ENCODE peak calls at places on chromosomes 11 and 22, in eight cellular contexts. P, B, C, A, E, Y, L and J are unnamed samples.

GRCh38 chr11:75350743-75351540 is 519 bp downstream of the ARRB1 start:
- DNase-seq in E (peak; percentile 63), A (peak; percentile 50), B (peak; percentile 66), C (peak; percentile 44), Y (no peak), L (no peak), P (no peak), J (peak; percentile 62)

GRCh38 chr11:119438599-119438998 is 15.6 kb upstream of the THY1 start:
- DNase-seq in L (no peak), A (no peak), P (no peak), B (no peak), Y (no peak), E (no peak), C (no peak), J (no peak)

GRCh38 chr11:110762596-110762995 is 50.4 kb upstream of the ARHGAP20 start:
- DNase-seq in P (peak; percentile 45), E (no peak), C (no peak), A (no peak), L (no peak), B (no peak), Y (no peak), J (peak; percentile 34)

GRCh38 chr11:58490827-58491226 is 17.1 kb downstream of the OR5B21 start:
- DNase-seq in L (no peak), C (no peak), E (no peak), P (no peak), B (no peak), A (no peak), Y (no peak), J (no peak)

GRCh38 chr22:24830205-24830979 is 24.4 kb downstream of the SGSM1 start:
- DNase-seq in L (no peak), E (no peak), B (no peak), Y (no peak), A (no peak), C (no peak), P (no peak), J (no peak)

GRCh38 chr11:130574740-130575139 is 126.3 kb downstream of the ADAMTS15 start:
- DNase-seq in A (no peak), P (no peak), C (no peak), E (no peak), Y (no peak), B (no peak), L (no peak), J (no peak)

GRCh38 chr22:22176929-22177616 is 67.5 kb upstream of the VPREB1 start:
- DNase-seq in L (no peak), B (no peak), P (no peak), E (no peak), C (no peak), A (no peak), Y (no peak), J (no peak)

GRCh38 chr11:2139691-2140337 is 625 bp upstream of the IGF2 start:
- DNase-seq in E (no peak), L (no peak), B (no peak), P (no peak), C (no peak), A (no peak), Y (no peak), J (no peak)

GRCh38 chr11:57480409-57481137 is 20.2 kb downstream of the RTN4RL2 start:
- DNase-seq in L (peak; percentile 6), Y (peak; percentile 62), A (no peak), P (peak; percentile 56), B (peak; percentile 88), C (peak; percentile 68), E (peak; percentile 84), J (peak; percentile 87)

GRCh38 chr11:56491270-56491669 is at the start of gene OR5M8:
- DNase-seq in E (no peak), A (no peak), Y (no peak), B (no peak), C (no peak), L (no peak), P (no peak), J (no peak)

GRCh38 chr22:37518509-37519267 is 527 bp downstream of the CARD10 start:
- DNase-seq in B (no peak), P (no peak), L (no peak), A (no peak), Y (no peak), C (no peak), E (peak; percentile 48), J (no peak)

GRCh38 chr11:46693597-46694012 is 6.8 kb downstream of the ARHGAP1 start:
- DNase-seq in A (no peak), Y (no peak), P (peak; percentile 67), L (no peak), C (no peak), E (no peak), B (no peak), J (no peak)

GRCh38 chr11:3382613-3383275 is 3.8 kb upstream of the ZNF195 start:
- DNase-seq in E (no peak), L (no peak), P (no peak), Y (no peak), C (no peak), A (no peak), B (no peak), J (no peak)

GRCh38 chr22:40553014-40553579 is 83.4 kb downstream of the MRTFA start:
- DNase-seq in Y (no peak), A (no peak), E (peak; percentile 56), C (no peak), P (no peak), L (no peak), B (no peak), J (no peak)

GRCh38 chr11:108872781-108873291 is 208.0 kb downstream of the DDX10 start:
- DNase-seq in C (no peak), Y (no peak), P (no peak), B (no peak), A (no peak), L (no peak), E (no peak), J (no peak)

GRCh38 chr11:975824-976223 is 50.2 kb downstream of the AP2A2 start:
- DNase-seq in B (peak; percentile 27), Y (peak; percentile 44), E (peak; percentile 53), L (no peak), A (no peak), C (peak; percentile 43), P (peak; percentile 30), J (peak; percentile 62)

GRCh38 chr11:62149986-62150886 is 26.4 kb downstream of the INCENP start:
- DNase-seq in L (no peak), A (no peak), Y (no peak), C (no peak), B (peak; percentile 0), E (peak; percentile 3), P (no peak), J (no peak)